ENCODE peak calls at places on chromosomes 5 and 9, in ten cellular contexts. One of them, this sample, is unnamed.

GRCh38 chr9:135294826-135295225 is 184.8 kb upstream of the PPP1R26 start:
- DNase-seq in NCI-H345: no peak
- DNase-seq in activated CD8-positive, alpha-beta memory T cell treated with anti-CD3 and anti-CD28 coated beads, Interleukin-2, amount 50 U/mL, for 48 hours: no peak
- DNase-seq in T1000: no peak
- DNase-seq in lung microvascular endothelial cell: no peak
- DNase-seq in aorta: no peak
- DNase-seq in brain pericyte: no peak
- DNase-seq in hippocampal formation: no peak
- DNase-seq in pancreas: no peak
- DNase-seq in fibroblast of lung: no peak
- DNase-seq in this sample: no peak

GRCh38 chr5:145396888-145397287 is 438.3 kb downstream of the PRELID2 start:
- DNase-seq in NCI-H345: no peak
- DNase-seq in activated CD8-positive, alpha-beta memory T cell treated with anti-CD3 and anti-CD28 coated beads, Interleukin-2, amount 50 U/mL, for 48 hours: no peak
- DNase-seq in T1000: no peak
- DNase-seq in lung microvascular endothelial cell: no peak
- DNase-seq in aorta: no peak
- DNase-seq in brain pericyte: no peak
- DNase-seq in hippocampal formation: no peak
- DNase-seq in pancreas: no peak
- DNase-seq in fibroblast of lung: peak; percentile 3
- DNase-seq in this sample: no peak

GRCh38 chr5:1692381-1692780 is 107.3 kb downstream of the MRPL36 start:
- DNase-seq in NCI-H345: no peak
- DNase-seq in activated CD8-positive, alpha-beta memory T cell treated with anti-CD3 and anti-CD28 coated beads, Interleukin-2, amount 50 U/mL, for 48 hours: no peak
- DNase-seq in T1000: no peak
- DNase-seq in lung microvascular endothelial cell: no peak
- DNase-seq in aorta: no peak
- DNase-seq in brain pericyte: no peak
- DNase-seq in hippocampal formation: no peak
- DNase-seq in pancreas: no peak
- DNase-seq in fibroblast of lung: no peak
- DNase-seq in this sample: no peak

GRCh38 chr9:111965566-111966019 is 69.0 kb downstream of the UGCG start:
- DNase-seq in NCI-H345: no peak
- DNase-seq in activated CD8-positive, alpha-beta memory T cell treated with anti-CD3 and anti-CD28 coated beads, Interleukin-2, amount 50 U/mL, for 48 hours: no peak
- DNase-seq in T1000: peak; percentile 53
- DNase-seq in lung microvascular endothelial cell: peak; percentile 82
- DNase-seq in aorta: no peak
- DNase-seq in brain pericyte: no peak
- DNase-seq in hippocampal formation: no peak
- DNase-seq in pancreas: no peak
- DNase-seq in fibroblast of lung: peak; percentile 99
- DNase-seq in this sample: no peak

GRCh38 chr5:118557103-118557805 is 431.1 kb downstream of the DTWD2 start:
- DNase-seq in NCI-H345: no peak
- DNase-seq in activated CD8-positive, alpha-beta memory T cell treated with anti-CD3 and anti-CD28 coated beads, Interleukin-2, amount 50 U/mL, for 48 hours: no peak
- DNase-seq in T1000: no peak
- DNase-seq in lung microvascular endothelial cell: no peak
- DNase-seq in aorta: no peak
- DNase-seq in brain pericyte: no peak
- DNase-seq in hippocampal formation: no peak
- DNase-seq in pancreas: no peak
- DNase-seq in fibroblast of lung: no peak
- DNase-seq in this sample: no peak

GRCh38 chr9:22354699-22355384 is 91.8 kb upstream of the DMRTA1 start:
- DNase-seq in NCI-H345: no peak
- DNase-seq in activated CD8-positive, alpha-beta memory T cell treated with anti-CD3 and anti-CD28 coated beads, Interleukin-2, amount 50 U/mL, for 48 hours: no peak
- DNase-seq in T1000: no peak
- DNase-seq in lung microvascular endothelial cell: no peak
- DNase-seq in aorta: no peak
- DNase-seq in brain pericyte: no peak
- DNase-seq in hippocampal formation: no peak
- DNase-seq in pancreas: no peak
- DNase-seq in fibroblast of lung: peak; percentile 45
- DNase-seq in this sample: no peak

GRCh38 chr5:54397420-54397819 is 58.1 kb upstream of the HSPB3 start:
- DNase-seq in NCI-H345: no peak
- DNase-seq in activated CD8-positive, alpha-beta memory T cell treated with anti-CD3 and anti-CD28 coated beads, Interleukin-2, amount 50 U/mL, for 48 hours: no peak
- DNase-seq in T1000: no peak
- DNase-seq in lung microvascular endothelial cell: no peak
- DNase-seq in aorta: no peak
- DNase-seq in brain pericyte: no peak
- DNase-seq in hippocampal formation: no peak
- DNase-seq in pancreas: no peak
- DNase-seq in fibroblast of lung: no peak
- DNase-seq in this sample: no peak

GRCh38 chr9:111621895-111622480 is 9.1 kb upstream of the DNAJC25 start:
- DNase-seq in NCI-H345: no peak
- DNase-seq in activated CD8-positive, alpha-beta memory T cell treated with anti-CD3 and anti-CD28 coated beads, Interleukin-2, amount 50 U/mL, for 48 hours: no peak
- DNase-seq in T1000: no peak
- DNase-seq in lung microvascular endothelial cell: peak; percentile 58
- DNase-seq in aorta: no peak
- DNase-seq in brain pericyte: no peak
- DNase-seq in hippocampal formation: peak; percentile 33
- DNase-seq in pancreas: no peak
- DNase-seq in fibroblast of lung: peak; percentile 20
- DNase-seq in this sample: no peak

GRCh38 chr9:113155911-113156559 is 5.2 kb downstream of the SLC31A2 start:
- DNase-seq in NCI-H345: no peak
- DNase-seq in activated CD8-positive, alpha-beta memory T cell treated with anti-CD3 and anti-CD28 coated beads, Interleukin-2, amount 50 U/mL, for 48 hours: peak; percentile 60
- DNase-seq in T1000: no peak
- DNase-seq in lung microvascular endothelial cell: no peak
- DNase-seq in aorta: no peak
- DNase-seq in brain pericyte: no peak
- DNase-seq in hippocampal formation: no peak
- DNase-seq in pancreas: no peak
- DNase-seq in fibroblast of lung: no peak
- DNase-seq in this sample: no peak

GRCh38 chr9:18343799-18344198 is 130.2 kb upstream of the ADAMTSL1 start:
- DNase-seq in NCI-H345: no peak
- DNase-seq in activated CD8-positive, alpha-beta memory T cell treated with anti-CD3 and anti-CD28 coated beads, Interleukin-2, amount 50 U/mL, for 48 hours: no peak
- DNase-seq in T1000: no peak
- DNase-seq in lung microvascular endothelial cell: no peak
- DNase-seq in aorta: no peak
- DNase-seq in brain pericyte: no peak
- DNase-seq in hippocampal formation: no peak
- DNase-seq in pancreas: no peak
- DNase-seq in fibroblast of lung: peak; percentile 65
- DNase-seq in this sample: no peak

GRCh38 chr5:105905392-105905791 is 1765.3 kb downstream of the EFNA5 start:
- DNase-seq in NCI-H345: no peak
- DNase-seq in activated CD8-positive, alpha-beta memory T cell treated with anti-CD3 and anti-CD28 coated beads, Interleukin-2, amount 50 U/mL, for 48 hours: no peak
- DNase-seq in T1000: no peak
- DNase-seq in lung microvascular endothelial cell: no peak
- DNase-seq in aorta: no peak
- DNase-seq in brain pericyte: no peak
- DNase-seq in hippocampal formation: no peak
- DNase-seq in pancreas: no peak
- DNase-seq in fibroblast of lung: no peak
- DNase-seq in this sample: no peak

GRCh38 chr5:117769877-117770276 is 1195.3 kb upstream of the SEMA6A start:
- DNase-seq in NCI-H345: no peak
- DNase-seq in activated CD8-positive, alpha-beta memory T cell treated with anti-CD3 and anti-CD28 coated beads, Interleukin-2, amount 50 U/mL, for 48 hours: no peak
- DNase-seq in T1000: no peak
- DNase-seq in lung microvascular endothelial cell: no peak
- DNase-seq in aorta: no peak
- DNase-seq in brain pericyte: no peak
- DNase-seq in hippocampal formation: no peak
- DNase-seq in pancreas: no peak
- DNase-seq in fibroblast of lung: no peak
- DNase-seq in this sample: no peak

GRCh38 chr9:131697097-131697496 is 42.8 kb downstream of the RAPGEF1 start:
- DNase-seq in NCI-H345: no peak
- DNase-seq in activated CD8-positive, alpha-beta memory T cell treated with anti-CD3 and anti-CD28 coated beads, Interleukin-2, amount 50 U/mL, for 48 hours: no peak
- DNase-seq in T1000: no peak
- DNase-seq in lung microvascular endothelial cell: peak; percentile 32
- DNase-seq in aorta: no peak
- DNase-seq in brain pericyte: no peak
- DNase-seq in hippocampal formation: peak; percentile 41
- DNase-seq in pancreas: no peak
- DNase-seq in fibroblast of lung: peak; percentile 51
- DNase-seq in this sample: peak; percentile 89

GRCh38 chr5:136066705-136067271 is 38.0 kb downstream of the TGFBI start:
- DNase-seq in NCI-H345: peak; percentile 32
- DNase-seq in activated CD8-positive, alpha-beta memory T cell treated with anti-CD3 and anti-CD28 coated beads, Interleukin-2, amount 50 U/mL, for 48 hours: no peak
- DNase-seq in T1000: no peak
- DNase-seq in lung microvascular endothelial cell: no peak
- DNase-seq in aorta: no peak
- DNase-seq in brain pericyte: no peak
- DNase-seq in hippocampal formation: no peak
- DNase-seq in pancreas: no peak
- DNase-seq in fibroblast of lung: peak; percentile 76
- DNase-seq in this sample: no peak

GRCh38 chr5:108521011-108521700 is 139.3 kb upstream of the FBXL17 start:
- DNase-seq in NCI-H345: no peak
- DNase-seq in activated CD8-positive, alpha-beta memory T cell treated with anti-CD3 and anti-CD28 coated beads, Interleukin-2, amount 50 U/mL, for 48 hours: no peak
- DNase-seq in T1000: no peak
- DNase-seq in lung microvascular endothelial cell: no peak
- DNase-seq in aorta: no peak
- DNase-seq in brain pericyte: no peak
- DNase-seq in hippocampal formation: no peak
- DNase-seq in pancreas: no peak
- DNase-seq in fibroblast of lung: no peak
- DNase-seq in this sample: no peak

GRCh38 chr9:107784235-107784958 is 294.8 kb upstream of the KLF4 start:
- DNase-seq in NCI-H345: no peak
- DNase-seq in activated CD8-positive, alpha-beta memory T cell treated with anti-CD3 and anti-CD28 coated beads, Interleukin-2, amount 50 U/mL, for 48 hours: no peak
- DNase-seq in T1000: peak; percentile 13
- DNase-seq in lung microvascular endothelial cell: peak; percentile 34
- DNase-seq in aorta: no peak
- DNase-seq in brain pericyte: peak; percentile 6
- DNase-seq in hippocampal formation: no peak
- DNase-seq in pancreas: no peak
- DNase-seq in fibroblast of lung: peak; percentile 66
- DNase-seq in this sample: no peak

GRCh38 chr5:40043916-40044315 is 619.1 kb upstream of the DAB2 start:
- DNase-seq in NCI-H345: no peak
- DNase-seq in activated CD8-positive, alpha-beta memory T cell treated with anti-CD3 and anti-CD28 coated beads, Interleukin-2, amount 50 U/mL, for 48 hours: no peak
- DNase-seq in T1000: no peak
- DNase-seq in lung microvascular endothelial cell: peak; percentile 20
- DNase-seq in aorta: no peak
- DNase-seq in brain pericyte: no peak
- DNase-seq in hippocampal formation: no peak
- DNase-seq in pancreas: no peak
- DNase-seq in fibroblast of lung: no peak
- DNase-seq in this sample: no peak

GRCh38 chr5:103234239-103234975 is 24.2 kb upstream of the MACIR start:
- DNase-seq in NCI-H345: no peak
- DNase-seq in activated CD8-positive, alpha-beta memory T cell treated with anti-CD3 and anti-CD28 coated beads, Interleukin-2, amount 50 U/mL, for 48 hours: no peak
- DNase-seq in T1000: no peak
- DNase-seq in lung microvascular endothelial cell: no peak
- DNase-seq in aorta: no peak
- DNase-seq in brain pericyte: no peak
- DNase-seq in hippocampal formation: no peak
- DNase-seq in pancreas: no peak
- DNase-seq in fibroblast of lung: peak; percentile 61
- DNase-seq in this sample: no peak

GRCh38 chr9:5191983-5192382 is 6.5 kb upstream of the INSL6 start:
- DNase-seq in NCI-H345: no peak
- DNase-seq in activated CD8-positive, alpha-beta memory T cell treated with anti-CD3 and anti-CD28 coated beads, Interleukin-2, amount 50 U/mL, for 48 hours: no peak
- DNase-seq in T1000: no peak
- DNase-seq in lung microvascular endothelial cell: no peak
- DNase-seq in aorta: no peak
- DNase-seq in brain pericyte: no peak
- DNase-seq in hippocampal formation: no peak
- DNase-seq in pancreas: no peak
- DNase-seq in fibroblast of lung: no peak
- DNase-seq in this sample: no peak

GRCh38 chr5:53783624-53784228 is 223.3 kb downstream of the NDUFS4 start:
- DNase-seq in NCI-H345: no peak
- DNase-seq in activated CD8-positive, alpha-beta memory T cell treated with anti-CD3 and anti-CD28 coated beads, Interleukin-2, amount 50 U/mL, for 48 hours: no peak
- DNase-seq in T1000: no peak
- DNase-seq in lung microvascular endothelial cell: no peak
- DNase-seq in aorta: no peak
- DNase-seq in brain pericyte: no peak
- DNase-seq in hippocampal formation: no peak
- DNase-seq in pancreas: no peak
- DNase-seq in fibroblast of lung: no peak
- DNase-seq in this sample: no peak

GRCh38 chr5:141420855-141421488 is at the start of gene PCDHGA11:
- DNase-seq in NCI-H345: no peak
- DNase-seq in activated CD8-positive, alpha-beta memory T cell treated with anti-CD3 and anti-CD28 coated beads, Interleukin-2, amount 50 U/mL, for 48 hours: no peak
- DNase-seq in T1000: no peak
- DNase-seq in lung microvascular endothelial cell: peak; percentile 54
- DNase-seq in aorta: no peak
- DNase-seq in brain pericyte: peak; percentile 10
- DNase-seq in hippocampal formation: no peak
- DNase-seq in pancreas: no peak
- DNase-seq in fibroblast of lung: peak; percentile 56
- DNase-seq in this sample: no peak

GRCh38 chr5:75348241-75348640 is 11.2 kb downstream of the HMGCR start:
- DNase-seq in NCI-H345: no peak
- DNase-seq in activated CD8-positive, alpha-beta memory T cell treated with anti-CD3 and anti-CD28 coated beads, Interleukin-2, amount 50 U/mL, for 48 hours: no peak
- DNase-seq in T1000: no peak
- DNase-seq in lung microvascular endothelial cell: peak; percentile 32
- DNase-seq in aorta: no peak
- DNase-seq in brain pericyte: no peak
- DNase-seq in hippocampal formation: no peak
- DNase-seq in pancreas: no peak
- DNase-seq in fibroblast of lung: peak; percentile 59
- DNase-seq in this sample: no peak